ENCODE peak calls at places on chromosomes 13 and 19, in ten cellular contexts. One of them, this sample, is unnamed.

GRCh38 chr13:49246850-49247721 is 639 bp upstream of the CDADC1 start:
- DNase-seq in anterior cingulate cortex: no peak
- DNase-seq in neural crest cell: no peak
- DNase-seq in fibroblast of pulmonary artery: no peak
- DNase-seq in GM23338: no peak
- DNase-seq in activated CD8-positive, alpha-beta memory T cell treated with anti-CD3 and anti-CD28 coated beads for 4 hours: no peak
- DNase-seq in stimulated activated CD4-positive, alpha-beta T cell treated with anti-CD3 and anti-CD28 coated beads, Interleukin-4, amount 100 ng/mL, for 24 hours: no peak
- DNase-seq in activated CD4-positive, CD25-positive, alpha-beta regulatory T cell treated with anti-CD3 and anti-CD28 coated beads, Interleukin-2, amount 50 U/mL, for 16 hours: no peak
- DNase-seq in BE2C: no peak
- DNase-seq in thoracic aorta: no peak
- DNase-seq in this sample: no peak

GRCh38 chr13:49497272-49497671 is 1.5 kb downstream of the PHF11 start:
- DNase-seq in GM23338: no peak
- DNase-seq in stimulated activated CD4-positive, alpha-beta T cell treated with anti-CD3 and anti-CD28 coated beads, Interleukin-4, amount 100 ng/mL, for 24 hours: no peak
- DNase-seq in activated CD8-positive, alpha-beta memory T cell treated with anti-CD3 and anti-CD28 coated beads for 4 hours: no peak
- DNase-seq in anterior cingulate cortex: no peak
- DNase-seq in neural crest cell: no peak
- DNase-seq in activated CD4-positive, CD25-positive, alpha-beta regulatory T cell treated with anti-CD3 and anti-CD28 coated beads, Interleukin-2, amount 50 U/mL, for 16 hours: no peak
- DNase-seq in fibroblast of pulmonary artery: no peak
- DNase-seq in BE2C: no peak
- DNase-seq in thoracic aorta: no peak
- DNase-seq in this sample: peak

GRCh38 chr19:39237200-39238184 is 7.3 kb downstream of the IFNL3 start:
- DNase-seq in BE2C: peak
- DNase-seq in activated CD4-positive, CD25-positive, alpha-beta regulatory T cell treated with anti-CD3 and anti-CD28 coated beads, Interleukin-2, amount 50 U/mL, for 16 hours: no peak
- DNase-seq in anterior cingulate cortex: no peak
- DNase-seq in stimulated activated CD4-positive, alpha-beta T cell treated with anti-CD3 and anti-CD28 coated beads, Interleukin-4, amount 100 ng/mL, for 24 hours: peak
- DNase-seq in fibroblast of pulmonary artery: no peak
- DNase-seq in thoracic aorta: no peak
- DNase-seq in neural crest cell: no peak
- DNase-seq in activated CD8-positive, alpha-beta memory T cell treated with anti-CD3 and anti-CD28 coated beads for 4 hours: no peak
- DNase-seq in GM23338: peak
- DNase-seq in this sample: peak

GRCh38 chr13:83449666-83450395 is 432.4 kb downstream of the SLITRK1 start:
- DNase-seq in GM23338: peak
- DNase-seq in fibroblast of pulmonary artery: peak
- DNase-seq in thoracic aorta: no peak
- DNase-seq in neural crest cell: no peak
- DNase-seq in activated CD4-positive, CD25-positive, alpha-beta regulatory T cell treated with anti-CD3 and anti-CD28 coated beads, Interleukin-2, amount 50 U/mL, for 16 hours: no peak
- DNase-seq in anterior cingulate cortex: no peak
- DNase-seq in activated CD8-positive, alpha-beta memory T cell treated with anti-CD3 and anti-CD28 coated beads for 4 hours: no peak
- DNase-seq in BE2C: no peak
- DNase-seq in stimulated activated CD4-positive, alpha-beta T cell treated with anti-CD3 and anti-CD28 coated beads, Interleukin-4, amount 100 ng/mL, for 24 hours: no peak
- DNase-seq in this sample: no peak

GRCh38 chr19:5828661-5829566 is 10.6 kb downstream of the FUT6 start:
- DNase-seq in stimulated activated CD4-positive, alpha-beta T cell treated with anti-CD3 and anti-CD28 coated beads, Interleukin-4, amount 100 ng/mL, for 24 hours: peak
- DNase-seq in activated CD8-positive, alpha-beta memory T cell treated with anti-CD3 and anti-CD28 coated beads for 4 hours: no peak
- DNase-seq in neural crest cell: no peak
- DNase-seq in BE2C: peak
- DNase-seq in thoracic aorta: no peak
- DNase-seq in anterior cingulate cortex: no peak
- DNase-seq in activated CD4-positive, CD25-positive, alpha-beta regulatory T cell treated with anti-CD3 and anti-CD28 coated beads, Interleukin-2, amount 50 U/mL, for 16 hours: no peak
- DNase-seq in fibroblast of pulmonary artery: peak
- DNase-seq in GM23338: peak
- DNase-seq in this sample: no peak

GRCh38 chr19:55372316-55373081 is 2.2 kb upstream of the IL11 start:
- DNase-seq in stimulated activated CD4-positive, alpha-beta T cell treated with anti-CD3 and anti-CD28 coated beads, Interleukin-4, amount 100 ng/mL, for 24 hours: no peak
- DNase-seq in fibroblast of pulmonary artery: peak
- DNase-seq in GM23338: no peak
- DNase-seq in neural crest cell: no peak
- DNase-seq in activated CD4-positive, CD25-positive, alpha-beta regulatory T cell treated with anti-CD3 and anti-CD28 coated beads, Interleukin-2, amount 50 U/mL, for 16 hours: no peak
- DNase-seq in anterior cingulate cortex: no peak
- DNase-seq in BE2C: no peak
- DNase-seq in thoracic aorta: no peak
- DNase-seq in activated CD8-positive, alpha-beta memory T cell treated with anti-CD3 and anti-CD28 coated beads for 4 hours: no peak
- DNase-seq in this sample: no peak

GRCh38 chr19:34432797-34433196 is 4.6 kb downstream of the UBA2 start:
- DNase-seq in activated CD8-positive, alpha-beta memory T cell treated with anti-CD3 and anti-CD28 coated beads for 4 hours: no peak
- DNase-seq in fibroblast of pulmonary artery: no peak
- DNase-seq in anterior cingulate cortex: no peak
- DNase-seq in BE2C: no peak
- DNase-seq in activated CD4-positive, CD25-positive, alpha-beta regulatory T cell treated with anti-CD3 and anti-CD28 coated beads, Interleukin-2, amount 50 U/mL, for 16 hours: no peak
- DNase-seq in thoracic aorta: no peak
- DNase-seq in stimulated activated CD4-positive, alpha-beta T cell treated with anti-CD3 and anti-CD28 coated beads, Interleukin-4, amount 100 ng/mL, for 24 hours: no peak
- DNase-seq in GM23338: peak
- DNase-seq in neural crest cell: no peak
- DNase-seq in this sample: no peak

GRCh38 chr19:14147797-14148605 is 11.6 kb upstream of the ASF1B start:
- DNase-seq in neural crest cell: peak
- DNase-seq in fibroblast of pulmonary artery: peak
- DNase-seq in activated CD8-positive, alpha-beta memory T cell treated with anti-CD3 and anti-CD28 coated beads for 4 hours: no peak
- DNase-seq in stimulated activated CD4-positive, alpha-beta T cell treated with anti-CD3 and anti-CD28 coated beads, Interleukin-4, amount 100 ng/mL, for 24 hours: peak
- DNase-seq in GM23338: peak
- DNase-seq in activated CD4-positive, CD25-positive, alpha-beta regulatory T cell treated with anti-CD3 and anti-CD28 coated beads, Interleukin-2, amount 50 U/mL, for 16 hours: no peak
- DNase-seq in thoracic aorta: no peak
- DNase-seq in BE2C: peak
- DNase-seq in anterior cingulate cortex: peak
- DNase-seq in this sample: peak

GRCh38 chr13:30138511-30138910 is 168.8 kb downstream of the KATNAL1 start:
- DNase-seq in stimulated activated CD4-positive, alpha-beta T cell treated with anti-CD3 and anti-CD28 coated beads, Interleukin-4, amount 100 ng/mL, for 24 hours: no peak
- DNase-seq in activated CD4-positive, CD25-positive, alpha-beta regulatory T cell treated with anti-CD3 and anti-CD28 coated beads, Interleukin-2, amount 50 U/mL, for 16 hours: no peak
- DNase-seq in neural crest cell: no peak
- DNase-seq in thoracic aorta: no peak
- DNase-seq in activated CD8-positive, alpha-beta memory T cell treated with anti-CD3 and anti-CD28 coated beads for 4 hours: no peak
- DNase-seq in BE2C: no peak
- DNase-seq in anterior cingulate cortex: no peak
- DNase-seq in fibroblast of pulmonary artery: no peak
- DNase-seq in GM23338: no peak
- DNase-seq in this sample: no peak

GRCh38 chr19:54704928-54705327 is 19.3 kb upstream of the KIR3DL3 start:
- DNase-seq in anterior cingulate cortex: no peak
- DNase-seq in BE2C: no peak
- DNase-seq in stimulated activated CD4-positive, alpha-beta T cell treated with anti-CD3 and anti-CD28 coated beads, Interleukin-4, amount 100 ng/mL, for 24 hours: no peak
- DNase-seq in thoracic aorta: no peak
- DNase-seq in activated CD4-positive, CD25-positive, alpha-beta regulatory T cell treated with anti-CD3 and anti-CD28 coated beads, Interleukin-2, amount 50 U/mL, for 16 hours: no peak
- DNase-seq in activated CD8-positive, alpha-beta memory T cell treated with anti-CD3 and anti-CD28 coated beads for 4 hours: no peak
- DNase-seq in GM23338: no peak
- DNase-seq in neural crest cell: no peak
- DNase-seq in fibroblast of pulmonary artery: no peak
- DNase-seq in this sample: peak

GRCh38 chr19:7994114-7994513 is 11.3 kb downstream of the ELAVL1 start:
- DNase-seq in GM23338: peak
- DNase-seq in fibroblast of pulmonary artery: no peak
- DNase-seq in activated CD8-positive, alpha-beta memory T cell treated with anti-CD3 and anti-CD28 coated beads for 4 hours: no peak
- DNase-seq in anterior cingulate cortex: no peak
- DNase-seq in thoracic aorta: no peak
- DNase-seq in activated CD4-positive, CD25-positive, alpha-beta regulatory T cell treated with anti-CD3 and anti-CD28 coated beads, Interleukin-2, amount 50 U/mL, for 16 hours: no peak
- DNase-seq in neural crest cell: no peak
- DNase-seq in stimulated activated CD4-positive, alpha-beta T cell treated with anti-CD3 and anti-CD28 coated beads, Interleukin-4, amount 100 ng/mL, for 24 hours: no peak
- DNase-seq in BE2C: no peak
- DNase-seq in this sample: no peak

GRCh38 chr19:16076958-16077611 is 790 bp downstream of the TPM4 start:
- DNase-seq in thoracic aorta: no peak
- DNase-seq in fibroblast of pulmonary artery: no peak
- DNase-seq in GM23338: peak
- DNase-seq in BE2C: peak
- DNase-seq in activated CD4-positive, CD25-positive, alpha-beta regulatory T cell treated with anti-CD3 and anti-CD28 coated beads, Interleukin-2, amount 50 U/mL, for 16 hours: no peak
- DNase-seq in neural crest cell: no peak
- DNase-seq in stimulated activated CD4-positive, alpha-beta T cell treated with anti-CD3 and anti-CD28 coated beads, Interleukin-4, amount 100 ng/mL, for 24 hours: peak
- DNase-seq in activated CD8-positive, alpha-beta memory T cell treated with anti-CD3 and anti-CD28 coated beads for 4 hours: no peak
- DNase-seq in anterior cingulate cortex: no peak
- DNase-seq in this sample: peak

GRCh38 chr13:23617551-23618014 is 47.4 kb downstream of the TNFRSF19 start:
- DNase-seq in anterior cingulate cortex: no peak
- DNase-seq in BE2C: peak
- DNase-seq in GM23338: no peak
- DNase-seq in thoracic aorta: no peak
- DNase-seq in neural crest cell: no peak
- DNase-seq in activated CD4-positive, CD25-positive, alpha-beta regulatory T cell treated with anti-CD3 and anti-CD28 coated beads, Interleukin-2, amount 50 U/mL, for 16 hours: no peak
- DNase-seq in activated CD8-positive, alpha-beta memory T cell treated with anti-CD3 and anti-CD28 coated beads for 4 hours: no peak
- DNase-seq in stimulated activated CD4-positive, alpha-beta T cell treated with anti-CD3 and anti-CD28 coated beads, Interleukin-4, amount 100 ng/mL, for 24 hours: no peak
- DNase-seq in fibroblast of pulmonary artery: peak
- DNase-seq in this sample: no peak

GRCh38 chr13:46489586-46490023 is 63.4 kb upstream of the LRCH1 start:
- DNase-seq in fibroblast of pulmonary artery: peak
- DNase-seq in GM23338: no peak
- DNase-seq in BE2C: no peak
- DNase-seq in thoracic aorta: peak
- DNase-seq in anterior cingulate cortex: no peak
- DNase-seq in activated CD8-positive, alpha-beta memory T cell treated with anti-CD3 and anti-CD28 coated beads for 4 hours: no peak
- DNase-seq in activated CD4-positive, CD25-positive, alpha-beta regulatory T cell treated with anti-CD3 and anti-CD28 coated beads, Interleukin-2, amount 50 U/mL, for 16 hours: no peak
- DNase-seq in neural crest cell: no peak
- DNase-seq in stimulated activated CD4-positive, alpha-beta T cell treated with anti-CD3 and anti-CD28 coated beads, Interleukin-4, amount 100 ng/mL, for 24 hours: no peak
- DNase-seq in this sample: no peak

GRCh38 chr13:30918662-30919405 is 12.8 kb downstream of the MEDAG start:
- DNase-seq in activated CD4-positive, CD25-positive, alpha-beta regulatory T cell treated with anti-CD3 and anti-CD28 coated beads, Interleukin-2, amount 50 U/mL, for 16 hours: no peak
- DNase-seq in GM23338: no peak
- DNase-seq in stimulated activated CD4-positive, alpha-beta T cell treated with anti-CD3 and anti-CD28 coated beads, Interleukin-4, amount 100 ng/mL, for 24 hours: no peak
- DNase-seq in activated CD8-positive, alpha-beta memory T cell treated with anti-CD3 and anti-CD28 coated beads for 4 hours: no peak
- DNase-seq in BE2C: no peak
- DNase-seq in neural crest cell: no peak
- DNase-seq in anterior cingulate cortex: no peak
- DNase-seq in thoracic aorta: no peak
- DNase-seq in fibroblast of pulmonary artery: no peak
- DNase-seq in this sample: no peak

GRCh38 chr13:39496487-39496998 is 106.5 kb downstream of the LHFPL6 start:
- DNase-seq in fibroblast of pulmonary artery: no peak
- DNase-seq in anterior cingulate cortex: no peak
- DNase-seq in neural crest cell: no peak
- DNase-seq in BE2C: no peak
- DNase-seq in GM23338: no peak
- DNase-seq in activated CD4-positive, CD25-positive, alpha-beta regulatory T cell treated with anti-CD3 and anti-CD28 coated beads, Interleukin-2, amount 50 U/mL, for 16 hours: no peak
- DNase-seq in thoracic aorta: no peak
- DNase-seq in activated CD8-positive, alpha-beta memory T cell treated with anti-CD3 and anti-CD28 coated beads for 4 hours: no peak
- DNase-seq in stimulated activated CD4-positive, alpha-beta T cell treated with anti-CD3 and anti-CD28 coated beads, Interleukin-4, amount 100 ng/mL, for 24 hours: no peak
- DNase-seq in this sample: no peak

GRCh38 chr19:13887529-13887928 is 10.6 kb downstream of the NANOS3 start:
- DNase-seq in thoracic aorta: no peak
- DNase-seq in activated CD8-positive, alpha-beta memory T cell treated with anti-CD3 and anti-CD28 coated beads for 4 hours: no peak
- DNase-seq in neural crest cell: no peak
- DNase-seq in stimulated activated CD4-positive, alpha-beta T cell treated with anti-CD3 and anti-CD28 coated beads, Interleukin-4, amount 100 ng/mL, for 24 hours: no peak
- DNase-seq in fibroblast of pulmonary artery: peak
- DNase-seq in GM23338: no peak
- DNase-seq in activated CD4-positive, CD25-positive, alpha-beta regulatory T cell treated with anti-CD3 and anti-CD28 coated beads, Interleukin-2, amount 50 U/mL, for 16 hours: no peak
- DNase-seq in anterior cingulate cortex: no peak
- DNase-seq in BE2C: no peak
- DNase-seq in this sample: no peak

GRCh38 chr19:35346193-35347052 is 1.3 kb upstream of the FFAR1 start:
- DNase-seq in activated CD4-positive, CD25-positive, alpha-beta regulatory T cell treated with anti-CD3 and anti-CD28 coated beads, Interleukin-2, amount 50 U/mL, for 16 hours: peak
- DNase-seq in fibroblast of pulmonary artery: no peak
- DNase-seq in thoracic aorta: no peak
- DNase-seq in anterior cingulate cortex: no peak
- DNase-seq in activated CD8-positive, alpha-beta memory T cell treated with anti-CD3 and anti-CD28 coated beads for 4 hours: peak
- DNase-seq in GM23338: no peak
- DNase-seq in neural crest cell: no peak
- DNase-seq in stimulated activated CD4-positive, alpha-beta T cell treated with anti-CD3 and anti-CD28 coated beads, Interleukin-4, amount 100 ng/mL, for 24 hours: peak
- DNase-seq in BE2C: no peak
- DNase-seq in this sample: peak

GRCh38 chr19:8655340-8655709 is 24.9 kb downstream of the NFILZ start:
- DNase-seq in thoracic aorta: no peak
- DNase-seq in neural crest cell: no peak
- DNase-seq in activated CD4-positive, CD25-positive, alpha-beta regulatory T cell treated with anti-CD3 and anti-CD28 coated beads, Interleukin-2, amount 50 U/mL, for 16 hours: no peak
- DNase-seq in stimulated activated CD4-positive, alpha-beta T cell treated with anti-CD3 and anti-CD28 coated beads, Interleukin-4, amount 100 ng/mL, for 24 hours: peak
- DNase-seq in fibroblast of pulmonary artery: no peak
- DNase-seq in activated CD8-positive, alpha-beta memory T cell treated with anti-CD3 and anti-CD28 coated beads for 4 hours: no peak
- DNase-seq in BE2C: no peak
- DNase-seq in anterior cingulate cortex: no peak
- DNase-seq in GM23338: no peak
- DNase-seq in this sample: peak

GRCh38 chr13:37775871-37776270 is 93.7 kb downstream of the TRPC4 start:
- DNase-seq in thoracic aorta: no peak
- DNase-seq in activated CD4-positive, CD25-positive, alpha-beta regulatory T cell treated with anti-CD3 and anti-CD28 coated beads, Interleukin-2, amount 50 U/mL, for 16 hours: no peak
- DNase-seq in neural crest cell: no peak
- DNase-seq in stimulated activated CD4-positive, alpha-beta T cell treated with anti-CD3 and anti-CD28 coated beads, Interleukin-4, amount 100 ng/mL, for 24 hours: no peak
- DNase-seq in anterior cingulate cortex: no peak
- DNase-seq in BE2C: no peak
- DNase-seq in GM23338: no peak
- DNase-seq in fibroblast of pulmonary artery: peak
- DNase-seq in activated CD8-positive, alpha-beta memory T cell treated with anti-CD3 and anti-CD28 coated beads for 4 hours: no peak
- DNase-seq in this sample: no peak